ENCODE peak calls at places on chromosomes 11 and 22, in four cellular contexts. W is transverse colon, D is coronary artery, S is cardiac muscle cell. F is an unnamed sample.
A peak's percentile ranks its signal among the peaks of the same experiment; 100 is the strongest.

GRCh38 chr11:102591160-102591718 is 33.9 kb downstream of the MMP20 start:
- DNase-seq in W (no peak), D (no peak), S (no peak), F (no peak)

GRCh38 chr11:132981146-132981956 is 551.0 kb downstream of the OPCML start:
- DNase-seq in W (no peak), D (no peak), S (no peak), F (no peak)

GRCh38 chr11:44886765-44887164 is 63.9 kb downstream of the TP53I11 start:
- DNase-seq in W (no peak), D (no peak), S (no peak), F (no peak)

GRCh38 chr11:28697920-28698827 is 590.0 kb downstream of the METTL15 start:
- DNase-seq in W (peak; percentile 36), D (no peak), S (peak; percentile 76), F (peak; percentile 50)

GRCh38 chr22:34976474-34976873 is 89.5 kb upstream of the ISX start:
- DNase-seq in W (no peak), D (no peak), S (no peak), F (no peak)

GRCh38 chr22:27970596-27971220 is 51.7 kb upstream of the PITPNB start:
- DNase-seq in W (no peak), D (no peak), S (no peak), F (no peak)

GRCh38 chr11:34860034-34860433 is 56.1 kb downstream of the APIP start:
- DNase-seq in W (no peak), D (no peak), S (no peak), F (no peak)

GRCh38 chr11:111081021-111081511 is 164.5 kb upstream of the POU2AF2 start:
- DNase-seq in W (no peak), D (no peak), S (peak; percentile 0), F (no peak)

GRCh38 chr22:46607483-46608114 is 12.6 kb upstream of the GRAMD4 start:
- DNase-seq in W (no peak), D (no peak), S (no peak), F (no peak)

DNA sequence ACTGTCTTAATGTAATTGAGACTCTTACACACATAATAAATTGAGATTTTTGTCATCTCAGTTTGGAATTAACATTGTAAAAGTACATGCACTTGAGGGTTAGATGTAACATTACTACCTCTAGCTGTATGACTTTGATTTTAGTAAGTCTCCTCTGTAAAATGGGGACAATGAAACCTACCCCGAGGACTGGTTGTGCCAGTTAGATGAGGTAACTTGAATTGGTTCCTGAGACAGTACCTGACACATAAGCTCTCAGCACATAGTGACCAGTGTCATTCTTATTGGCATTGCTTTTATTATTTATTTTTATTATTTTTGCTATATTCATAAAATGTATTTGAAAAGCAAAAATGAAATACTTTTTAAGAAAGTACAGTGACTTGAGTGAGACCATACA is 114.8 kb downstream of the TEAD1 start:
- DNase-seq in W (no peak), D (no peak), S (no peak), F (no peak)
- H3K27ac ChIP-seq in W (no peak overlapping the region), D (no peak overlapping the region), S (peak overlapping the region; percentile 75), F (no peak overlapping the region)

GRCh38 chr11:65897020-65897471 is 3.1 kb downstream of the FOSL1 start:
- DNase-seq in W (no peak), D (no peak), S (no peak), F (no peak)

GRCh38 chr11:65900899-65901180 is 652 bp upstream of the FOSL1 start:
- DNase-seq in W (no peak), D (no peak), S (no peak), F (no peak)

GRCh38 chr11:65898656-65899355 is 1.4 kb downstream of the FOSL1 start:
- DNase-seq in W (no peak), D (no peak), S (no peak), F (no peak)

GRCh38 chr11:65900125-65900898 is at the start of gene FOSL1:
- DNase-seq in W (peak; percentile 97), D (peak; percentile 93), S (peak; percentile 78), F (peak; percentile 96)

DNA sequence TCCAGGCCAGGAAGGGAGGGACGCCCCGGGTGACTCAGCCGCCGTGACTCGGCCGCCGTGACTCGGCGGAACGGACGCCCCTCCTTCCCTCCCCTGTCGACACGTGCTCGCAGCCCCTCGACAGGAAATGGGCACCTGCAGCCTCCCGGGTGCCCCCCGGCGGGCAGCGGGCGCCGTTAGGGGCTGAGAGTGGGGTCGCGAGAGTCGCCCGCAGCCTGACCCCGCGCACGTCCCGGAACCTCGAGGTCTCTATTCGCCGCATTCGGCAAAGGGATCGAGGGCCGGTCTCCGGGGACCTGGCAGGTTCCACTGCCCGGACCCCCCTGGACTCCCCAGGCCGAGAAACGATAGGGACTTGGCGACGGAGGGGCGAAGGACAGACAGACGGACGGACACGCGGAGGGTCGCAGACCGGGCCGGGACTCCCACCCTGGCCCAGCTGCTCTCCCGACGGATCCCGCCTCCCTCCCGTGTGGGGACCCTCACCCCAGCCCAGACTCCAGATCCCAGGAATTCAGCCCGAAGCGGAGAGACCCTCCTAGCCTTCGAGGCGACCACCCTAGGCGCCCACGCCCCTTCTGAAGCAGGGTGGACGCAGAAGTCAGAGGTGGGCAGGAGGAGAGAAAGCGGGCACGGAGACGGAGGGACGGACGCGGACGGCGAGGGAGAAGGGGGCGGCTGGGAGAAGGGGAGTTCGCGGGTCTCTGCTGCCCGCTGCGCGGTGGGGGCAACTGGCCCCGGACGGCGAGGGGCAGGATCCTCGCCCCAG is 648 bp downstream of the FOSL1 start:
- DNase-seq in W (peak; percentile 67), D (peak; percentile 90), S (peak; percentile 18), F (peak; percentile 57)
- H3K27ac ChIP-seq in W (peak overlapping the region; percentile 70), D (peak overlapping the region; percentile 88), S (no peak overlapping the region), F (peak overlapping the region; percentile 34)

GRCh38 chr11:64499261-64500004 is 91.6 kb upstream of the SLC22A12 start:
- DNase-seq in W (peak; percentile 33), D (no peak), S (no peak), F (peak; percentile 45)

GRCh38 chr11:64498151-64498550 is 92.9 kb upstream of the SLC22A12 start:
- DNase-seq in W (no peak), D (no peak), S (no peak), F (no peak)

GRCh38 chr11:64501500-64502427 is 89.3 kb upstream of the SLC22A12 start:
- DNase-seq in W (peak; percentile 79), D (no peak), S (peak; percentile 25), F (peak; percentile 88)

GRCh38 chr11:64502634-64503033 is 88.4 kb upstream of the SLC22A12 start:
- DNase-seq in W (no peak), D (no peak), S (no peak), F (no peak)

DNA sequence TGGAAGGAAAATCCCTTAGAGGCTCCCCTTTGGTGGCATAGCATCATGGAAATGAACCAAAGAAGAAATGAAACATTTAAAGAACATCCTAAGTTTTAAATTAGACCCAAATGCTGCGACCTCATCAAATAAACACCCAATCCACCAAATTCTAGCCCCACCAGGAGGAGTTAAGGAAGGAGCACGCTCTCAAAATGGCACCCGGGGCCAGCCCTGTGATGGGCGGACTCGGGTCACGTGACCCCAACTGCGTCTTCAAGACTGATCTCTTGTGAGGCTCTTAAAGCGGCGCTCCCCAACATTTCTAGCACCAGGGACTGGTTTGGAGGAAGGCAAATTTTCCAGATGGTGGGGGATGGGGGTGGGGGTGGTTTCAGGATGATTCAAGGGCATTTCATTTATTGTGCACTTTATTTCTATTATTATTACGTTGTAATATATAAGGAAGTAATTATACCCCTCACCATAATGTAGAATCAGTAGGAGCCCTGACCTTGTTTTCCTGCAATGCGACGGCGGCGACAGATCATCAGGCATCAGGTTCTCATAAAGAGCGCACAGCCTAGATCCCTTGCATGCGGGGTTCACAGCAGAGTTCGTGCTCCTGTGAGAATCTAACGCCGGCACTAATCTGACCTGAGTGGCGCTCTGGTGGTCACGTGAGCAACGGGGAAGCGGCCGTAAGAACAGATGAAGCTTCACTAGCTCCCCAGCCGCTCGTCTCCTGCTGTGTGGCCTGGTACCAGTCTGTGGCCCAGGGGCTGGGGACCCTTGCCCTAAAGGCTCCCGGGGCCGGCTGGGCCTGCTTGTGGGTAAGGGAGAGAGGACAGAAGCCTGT is 90.6 kb upstream of the SLC22A12 start:
- DNase-seq in W (no peak), D (no peak), S (no peak), F (no peak)
- H3K27ac ChIP-seq in W (no peak overlapping the region), D (no peak overlapping the region), S (no peak overlapping the region), F (no peak overlapping the region)

GRCh38 chr11:116991491-116991890 is 106.7 kb downstream of the SIK3 start:
- DNase-seq in W (no peak), D (no peak), S (no peak), F (no peak)
- H3K27ac ChIP-seq in W (no peak overlapping the region), D (no peak overlapping the region), S (no peak overlapping the region), F (no peak overlapping the region)

GRCh38 chr11:1310315-1310687 is 869 bp upstream of the TOLLIP start:
- DNase-seq in W (peak; percentile 43), D (no peak), S (no peak), F (peak; percentile 45)
- H3K27ac ChIP-seq in W (peak overlapping the region; percentile 94), D (peak overlapping the region; percentile 97), S (no peak overlapping the region), F (peak overlapping the region; percentile 84)

GRCh38 chr22:44361391-44362126 is 48.8 kb upstream of the SHISAL1 start:
- DNase-seq in W (no peak), D (peak; percentile 68), S (no peak), F (no peak)

GRCh38 chr22:44363214-44363979 is 50.6 kb upstream of the SHISAL1 start:
- DNase-seq in W (peak; percentile 80), D (peak; percentile 97), S (no peak), F (peak; percentile 68)

GRCh38 chr22:44363980-44364749 is 51.4 kb upstream of the SHISAL1 start:
- DNase-seq in W (no peak), D (peak; percentile 88), S (no peak), F (no peak)

GRCh38 chr22:44360686-44361381 is 48.1 kb upstream of the SHISAL1 start:
- DNase-seq in W (peak; percentile 17), D (peak; percentile 92), S (no peak), F (no peak)

DNA sequence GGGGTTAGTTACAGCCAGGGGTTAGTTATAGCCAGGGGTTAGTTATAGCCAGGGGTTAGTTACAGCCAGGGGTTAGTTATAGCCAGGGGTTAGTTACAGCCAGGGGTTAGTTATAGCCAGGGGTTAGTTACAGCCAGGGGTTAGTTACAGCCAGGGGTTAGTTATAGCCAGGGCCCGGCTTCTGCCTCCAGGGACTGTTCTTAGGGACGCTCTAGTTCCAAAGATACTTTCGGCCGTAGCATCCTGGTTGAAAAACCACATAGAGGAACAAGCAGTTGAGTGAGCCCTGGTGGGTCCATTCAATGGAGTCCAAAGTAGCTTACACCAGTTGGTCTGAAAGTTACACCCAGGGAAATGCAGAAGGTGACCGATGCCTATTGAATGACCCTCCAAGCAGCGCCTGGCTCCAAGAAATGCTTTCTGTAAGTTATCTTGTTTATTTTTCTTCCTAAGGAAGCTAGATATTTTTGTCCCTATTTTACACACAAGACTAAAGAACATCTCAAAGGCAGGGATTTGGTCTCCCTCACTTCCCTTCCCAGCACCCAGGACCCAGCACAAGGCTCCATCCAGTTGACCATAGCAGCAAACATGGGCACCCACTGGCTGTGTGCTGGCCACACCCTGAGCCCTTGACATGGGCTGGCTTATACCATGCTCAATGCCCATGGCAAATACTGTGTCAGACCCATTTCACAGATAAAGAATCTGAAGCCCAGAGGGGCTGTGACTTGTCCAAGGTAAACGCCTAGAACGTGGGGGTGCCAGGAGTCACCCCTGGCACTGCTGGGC is 49.7 kb upstream of the SHISAL1 start:
- DNase-seq in W (no peak), D (peak; percentile 60), S (no peak), F (no peak)
- H3K27ac ChIP-seq in W (peak overlapping the region; percentile 79), D (peak overlapping the region; percentile 93), S (no peak overlapping the region), F (peak overlapping the region; percentile 18)